ENCODE peak calls at places on chromosome 4, in six cellular contexts. C, R, V, G, O and Y are unnamed samples.

GRCh38 chr4:117692538-117692937 is 341.7 kb upstream of the NDST3 start:
- DNase-seq in C (no peak), R (no peak), O (no peak), G (no peak), V (no peak), Y (no peak)

GRCh38 chr4:109171098-109171497 is 131.4 kb downstream of the COL25A1 start:
- DNase-seq in G (no peak), V (no peak), C (no peak), R (no peak), O (no peak), Y (no peak)

GRCh38 chr4:184457530-184458249 is 16.7 kb downstream of the IRF2 start:
- DNase-seq in G (no peak), R (no peak), O (no peak), V (no peak), C (no peak), Y (no peak)

GRCh38 chr4:20572976-20573375 is 127.3 kb upstream of the PACRGL start:
- DNase-seq in G (no peak), V (peak; percentile 65), C (peak; percentile 33), O (no peak), R (no peak), Y (no peak)

GRCh38 chr4:166318810-166319525 is 445.9 kb downstream of the TLL1 start:
- DNase-seq in R (no peak), G (no peak), V (no peak), O (no peak), C (no peak), Y (no peak)

GRCh38 chr4:10077492-10078335 is 38.9 kb downstream of the WDR1 start:
- DNase-seq in V (no peak), O (no peak), G (no peak), C (peak; percentile 4), R (no peak), Y (no peak)

GRCh38 chr4:142314686-142315085 is 531.4 kb downstream of the INPP4B start:
- DNase-seq in C (no peak), O (no peak), V (no peak), R (no peak), G (no peak), Y (no peak)

GRCh38 chr4:48752726-48753125 is 27.4 kb downstream of the FRYL start:
- DNase-seq in R (no peak), G (no peak), O (no peak), V (no peak), C (no peak), Y (no peak)

GRCh38 chr4:66489783-66490452 is 819.6 kb upstream of the EPHA5 start:
- DNase-seq in V (no peak), R (no peak), G (no peak), O (no peak), C (no peak), Y (no peak)

GRCh38 chr4:79364048-79364447 is 38.2 kb upstream of the NAA11 start:
- DNase-seq in O (no peak), C (no peak), V (no peak), G (no peak), R (no peak), Y (no peak)

GRCh38 chr4:15006416-15007024 is 4.2 kb downstream of the CPEB2 start:
- DNase-seq in V (no peak), R (no peak), C (no peak), G (no peak), O (no peak), Y (no peak)

GRCh38 chr4:25821899-25822298 is 40.9 kb downstream of the SEL1L3 start:
- DNase-seq in C (no peak), O (no peak), R (no peak), V (no peak), G (no peak), Y (no peak)

GRCh38 chr4:2797545-2798305 is 4.8 kb downstream of the SH3BP2 start:
- DNase-seq in O (no peak), G (no peak), R (no peak), V (no peak), C (no peak), Y (peak; percentile 35)

GRCh38 chr4:37822220-37822619 is 4.3 kb upstream of the PGM2 start:
- DNase-seq in R (no peak), G (no peak), V (no peak), C (no peak), O (peak; percentile 1), Y (no peak)

GRCh38 chr4:48100248-48100647 is 33.8 kb downstream of the TXK start:
- DNase-seq in V (no peak), C (no peak), O (no peak), G (no peak), R (no peak), Y (no peak)

GRCh38 chr4:162461952-162462351 is 298.2 kb upstream of the FSTL5 start:
- DNase-seq in G (no peak), O (no peak), C (no peak), R (no peak), V (no peak), Y (no peak)

GRCh38 chr4:98260047-98260578 is 1.1 kb upstream of the RAP1GDS1 start:
- DNase-seq in G (no peak), V (peak; percentile 62), C (peak; percentile 56), O (peak; percentile 41), R (no peak), Y (no peak)